ENCODE peak calls at places on chromosomes 13 and 19, in nine cellular contexts. One of them, this sample, is unnamed.

GRCh38 chr13:48603375-48603774 is 50.4 kb upstream of the CYSLTR2 start:
- DNase-seq in breast epithelium: no peak
- DNase-seq in adrenal gland: no peak
- DNase-seq in transverse colon: no peak
- DNase-seq in lower leg skin: no peak
- DNase-seq in ovary: no peak
- DNase-seq in esophagus squamous epithelium: no peak
- DNase-seq in heart left ventricle: no peak
- DNase-seq in A549: no peak
- DNase-seq in this sample: no peak

GRCh38 chr13:59477011-59477410 is 686.7 kb downstream of the DIAPH3 start:
- DNase-seq in breast epithelium: no peak
- DNase-seq in adrenal gland: no peak
- DNase-seq in transverse colon: no peak
- DNase-seq in lower leg skin: no peak
- DNase-seq in ovary: no peak
- DNase-seq in esophagus squamous epithelium: no peak
- DNase-seq in heart left ventricle: no peak
- DNase-seq in A549: peak
- DNase-seq in this sample: no peak

GRCh38 chr19:7981661-7982060 is 23.8 kb downstream of the ELAVL1 start:
- DNase-seq in breast epithelium: no peak
- DNase-seq in adrenal gland: no peak
- DNase-seq in transverse colon: no peak
- DNase-seq in lower leg skin: no peak
- DNase-seq in ovary: no peak
- DNase-seq in esophagus squamous epithelium: no peak
- DNase-seq in heart left ventricle: no peak
- DNase-seq in A549: no peak
- DNase-seq in this sample: no peak

GRCh38 chr13:39370554-39370953 is 232.4 kb downstream of the LHFPL6 start:
- DNase-seq in breast epithelium: no peak
- DNase-seq in adrenal gland: no peak
- DNase-seq in transverse colon: no peak
- DNase-seq in lower leg skin: no peak
- DNase-seq in ovary: no peak
- DNase-seq in esophagus squamous epithelium: no peak
- DNase-seq in heart left ventricle: no peak
- DNase-seq in A549: no peak
- DNase-seq in this sample: no peak

GRCh38 chr19:51448011-51448744 is 10.1 kb downstream of the SIGLEC8 start:
- DNase-seq in breast epithelium: no peak
- DNase-seq in adrenal gland: no peak
- DNase-seq in transverse colon: no peak
- DNase-seq in lower leg skin: no peak
- DNase-seq in ovary: no peak
- DNase-seq in esophagus squamous epithelium: no peak
- DNase-seq in heart left ventricle: no peak
- DNase-seq in A549: no peak
- DNase-seq in this sample: no peak

GRCh38 chr13:95275322-95276118 is 25.7 kb downstream of the ABCC4 start:
- DNase-seq in breast epithelium: no peak
- DNase-seq in adrenal gland: no peak
- DNase-seq in transverse colon: no peak
- DNase-seq in lower leg skin: no peak
- DNase-seq in ovary: no peak
- DNase-seq in esophagus squamous epithelium: no peak
- DNase-seq in heart left ventricle: no peak
- DNase-seq in A549: no peak
- DNase-seq in this sample: no peak

GRCh38 chr19:41646589-41647204 is 19.8 kb upstream of the CEACAM4 start:
- DNase-seq in breast epithelium: no peak
- DNase-seq in adrenal gland: peak
- DNase-seq in transverse colon: no peak
- DNase-seq in lower leg skin: no peak
- DNase-seq in ovary: no peak
- DNase-seq in esophagus squamous epithelium: no peak
- DNase-seq in heart left ventricle: no peak
- DNase-seq in A549: peak
- DNase-seq in this sample: no peak

GRCh38 chr19:31179471-31179852 is 169.8 kb downstream of the TSHZ3 start:
- DNase-seq in breast epithelium: no peak
- DNase-seq in adrenal gland: no peak
- DNase-seq in transverse colon: no peak
- DNase-seq in lower leg skin: no peak
- DNase-seq in ovary: no peak
- DNase-seq in esophagus squamous epithelium: no peak
- DNase-seq in heart left ventricle: no peak
- DNase-seq in A549: no peak
- DNase-seq in this sample: no peak

GRCh38 chr19:3725640-3726310 is 17.6 kb downstream of the TJP3 start:
- DNase-seq in breast epithelium: peak
- DNase-seq in adrenal gland: no peak
- DNase-seq in transverse colon: peak
- DNase-seq in lower leg skin: no peak
- DNase-seq in ovary: no peak
- DNase-seq in esophagus squamous epithelium: no peak
- DNase-seq in heart left ventricle: no peak
- DNase-seq in A549: no peak
- DNase-seq in this sample: no peak

GRCh38 chr13:23899555-23899954 is 2.3 kb upstream of the C1QTNF9B start:
- DNase-seq in breast epithelium: no peak
- DNase-seq in adrenal gland: peak
- DNase-seq in transverse colon: no peak
- DNase-seq in lower leg skin: no peak
- DNase-seq in ovary: peak
- DNase-seq in esophagus squamous epithelium: no peak
- DNase-seq in heart left ventricle: no peak
- DNase-seq in A549: no peak
- DNase-seq in this sample: no peak

GRCh38 chr19:9875796-9876195 is 40.7 kb downstream of the PIN1 start:
- DNase-seq in breast epithelium: no peak
- DNase-seq in adrenal gland: no peak
- DNase-seq in transverse colon: no peak
- DNase-seq in lower leg skin: no peak
- DNase-seq in ovary: no peak
- DNase-seq in esophagus squamous epithelium: no peak
- DNase-seq in heart left ventricle: no peak
- DNase-seq in A549: no peak
- DNase-seq in this sample: no peak

DNA sequence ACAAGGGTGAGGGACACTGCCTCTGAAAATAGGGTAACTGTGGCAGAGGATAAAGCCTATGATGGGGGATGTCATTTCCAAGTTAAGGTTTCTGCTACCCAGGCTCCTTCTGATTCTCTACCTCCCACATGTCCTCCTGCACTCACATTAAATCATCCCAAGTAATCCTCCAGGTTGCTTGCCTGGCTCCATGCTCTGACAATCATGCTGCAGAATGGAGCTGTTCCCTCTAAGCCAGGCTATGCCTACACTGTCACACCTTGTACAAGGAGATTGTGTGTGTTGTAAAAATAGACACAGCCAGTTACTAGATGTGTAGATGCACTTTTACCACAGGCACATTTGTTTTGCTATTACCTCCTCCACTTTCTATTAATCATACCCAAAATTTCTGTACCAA is 8.0 kb downstream of the ZNF416 start:
- DNase-seq in breast epithelium: no peak
- DNase-seq in adrenal gland: no peak
- DNase-seq in transverse colon: no peak
- DNase-seq in lower leg skin: no peak
- DNase-seq in ovary: no peak
- DNase-seq in esophagus squamous epithelium: no peak
- DNase-seq in heart left ventricle: no peak
- DNase-seq in A549: no peak
- DNase-seq in this sample: no peak
- TF ChIP-seq POLR2A in breast epithelium: no peak
- TF ChIP-seq POLR2A in adrenal gland: no peak
- TF ChIP-seq POLR2A in transverse colon: no peak
- TF ChIP-seq POLR2A in lower leg skin: no peak
- TF ChIP-seq POLR2A in ovary: no peak
- TF ChIP-seq POLR2A in esophagus squamous epithelium: no peak
- TF ChIP-seq POLR2A in heart left ventricle: no peak
- TF ChIP-seq POLR2A in A549: no peak
- TF ChIP-seq POLR2A in this sample: no peak

DNA sequence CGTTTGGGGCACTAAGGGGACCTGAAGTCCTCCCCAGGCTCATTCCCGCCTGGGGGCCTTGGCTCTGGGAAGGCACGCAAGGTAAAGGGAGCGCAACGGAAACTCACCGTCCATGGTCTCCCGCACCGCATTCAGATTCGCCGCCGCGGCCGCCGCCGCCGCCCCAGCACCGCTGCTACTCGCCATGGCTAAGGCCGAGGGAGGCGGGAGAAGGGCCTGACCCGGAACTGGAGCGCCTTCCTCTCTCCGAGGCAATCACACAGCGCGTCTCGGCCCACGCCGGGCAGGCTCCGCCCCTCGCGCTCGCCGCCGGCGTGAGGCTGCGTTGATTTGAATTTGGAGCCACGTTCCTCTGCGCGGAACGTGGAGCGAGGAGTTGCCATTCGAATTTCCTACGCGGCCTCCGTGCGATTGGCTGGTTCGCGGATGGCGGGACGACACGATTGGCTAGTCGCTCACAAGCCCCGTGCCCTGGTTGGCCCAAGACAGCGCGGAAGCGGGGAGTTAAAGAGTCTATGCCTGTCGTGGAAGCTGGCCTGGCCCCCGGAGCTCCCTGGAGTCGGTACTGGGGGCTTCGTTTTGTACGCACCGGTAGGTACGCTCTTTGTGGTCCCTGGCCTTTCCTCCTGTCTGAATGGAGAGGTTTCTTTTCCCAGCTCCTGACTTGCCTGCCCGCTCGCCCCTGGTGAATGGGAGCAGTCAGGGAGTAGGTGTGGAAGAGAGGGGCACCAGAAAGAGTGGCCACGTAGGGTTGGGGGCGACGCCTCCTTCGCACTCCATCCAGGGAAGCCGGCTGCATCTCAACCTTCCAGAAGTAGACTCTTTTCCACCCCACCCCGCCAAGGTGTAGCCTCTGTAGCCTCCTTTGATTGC is at the start of the genes BORA and MZT1:
- DNase-seq in breast epithelium: peak
- DNase-seq in adrenal gland: peak
- DNase-seq in transverse colon: peak
- DNase-seq in lower leg skin: peak
- DNase-seq in ovary: peak
- DNase-seq in esophagus squamous epithelium: peak
- DNase-seq in heart left ventricle: peak
- DNase-seq in A549: peak
- DNase-seq in this sample: peak
- TF ChIP-seq POLR2A in breast epithelium: no peak
- TF ChIP-seq POLR2A in adrenal gland: peak
- TF ChIP-seq POLR2A in transverse colon: peak
- TF ChIP-seq POLR2A in lower leg skin: no peak
- TF ChIP-seq POLR2A in ovary: no peak
- TF ChIP-seq POLR2A in esophagus squamous epithelium: no peak
- TF ChIP-seq POLR2A in heart left ventricle: peak
- TF ChIP-seq POLR2A in A549: peak
- TF ChIP-seq POLR2A in this sample: peak

GRCh38 chr13:75761373-75761772 is 125.2 kb downstream of the LMO7 start:
- DNase-seq in breast epithelium: no peak
- DNase-seq in adrenal gland: no peak
- DNase-seq in transverse colon: no peak
- DNase-seq in lower leg skin: no peak
- DNase-seq in ovary: no peak
- DNase-seq in esophagus squamous epithelium: no peak
- DNase-seq in heart left ventricle: no peak
- DNase-seq in A549: no peak
- DNase-seq in this sample: no peak

GRCh38 chr13:75760182-75760981 is 124.3 kb downstream of the LMO7 start:
- DNase-seq in breast epithelium: no peak
- DNase-seq in adrenal gland: no peak
- DNase-seq in transverse colon: peak
- DNase-seq in lower leg skin: no peak
- DNase-seq in ovary: no peak
- DNase-seq in esophagus squamous epithelium: no peak
- DNase-seq in heart left ventricle: peak
- DNase-seq in A549: peak
- DNase-seq in this sample: no peak

GRCh38 chr13:75763511-75763910 is 127.4 kb downstream of the LMO7 start:
- DNase-seq in breast epithelium: no peak
- DNase-seq in adrenal gland: no peak
- DNase-seq in transverse colon: no peak
- DNase-seq in lower leg skin: no peak
- DNase-seq in ovary: no peak
- DNase-seq in esophagus squamous epithelium: no peak
- DNase-seq in heart left ventricle: no peak
- DNase-seq in A549: no peak
- DNase-seq in this sample: no peak

GRCh38 chr13:75762967-75763366 is 126.8 kb downstream of the LMO7 start:
- DNase-seq in breast epithelium: no peak
- DNase-seq in adrenal gland: no peak
- DNase-seq in transverse colon: no peak
- DNase-seq in lower leg skin: no peak
- DNase-seq in ovary: no peak
- DNase-seq in esophagus squamous epithelium: no peak
- DNase-seq in heart left ventricle: no peak
- DNase-seq in A549: no peak
- DNase-seq in this sample: no peak

DNA sequence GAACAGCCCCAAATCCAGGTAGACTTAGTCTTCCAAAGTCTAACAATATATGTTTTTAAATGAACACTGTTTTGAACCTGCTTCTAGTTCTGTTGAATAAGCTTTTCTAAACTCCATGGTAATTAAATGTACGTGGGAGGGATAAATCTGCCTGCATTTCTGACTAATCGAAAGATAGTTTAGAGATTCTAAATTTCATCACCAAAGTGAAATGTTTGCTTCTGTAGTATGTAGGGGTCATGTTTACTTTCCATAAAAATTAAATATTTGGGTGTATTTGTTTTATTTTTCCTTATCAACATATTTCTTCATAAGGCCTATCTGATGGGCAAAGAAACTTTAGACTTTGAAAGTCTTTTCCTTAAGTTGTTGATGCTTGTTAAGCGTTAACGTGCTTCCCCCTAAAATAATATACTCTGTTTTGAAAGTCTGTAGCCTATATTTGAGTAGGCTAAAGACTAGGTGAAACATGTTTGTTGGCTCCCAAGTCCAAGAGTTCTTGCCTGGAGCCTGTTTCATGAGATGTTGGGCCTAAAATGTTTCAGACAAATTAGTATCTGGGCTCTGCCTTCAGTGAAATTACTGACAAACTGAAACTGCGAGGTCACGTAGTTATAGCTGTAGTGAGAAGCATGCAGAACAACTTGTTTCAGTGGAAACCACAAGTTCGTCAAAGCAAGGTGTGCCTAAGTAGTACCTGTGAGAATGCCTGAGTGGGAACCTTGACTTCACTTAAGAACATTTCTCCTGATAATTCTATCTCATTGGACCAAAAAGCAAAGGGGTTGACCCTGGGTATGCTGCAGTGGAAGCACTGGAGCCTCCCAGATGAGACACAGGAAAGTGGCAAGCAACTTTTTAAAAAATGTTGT is 126.2 kb downstream of the LMO7 start:
- DNase-seq in breast epithelium: no peak
- DNase-seq in adrenal gland: no peak
- DNase-seq in transverse colon: no peak
- DNase-seq in lower leg skin: no peak
- DNase-seq in ovary: no peak
- DNase-seq in esophagus squamous epithelium: no peak
- DNase-seq in heart left ventricle: no peak
- DNase-seq in A549: no peak
- DNase-seq in this sample: no peak
- TF ChIP-seq POLR2A in breast epithelium: no peak
- TF ChIP-seq POLR2A in adrenal gland: no peak
- TF ChIP-seq POLR2A in transverse colon: peak
- TF ChIP-seq POLR2A in lower leg skin: no peak
- TF ChIP-seq POLR2A in ovary: no peak
- TF ChIP-seq POLR2A in esophagus squamous epithelium: no peak
- TF ChIP-seq POLR2A in heart left ventricle: no peak
- TF ChIP-seq POLR2A in A549: no peak
- TF ChIP-seq POLR2A in this sample: no peak

GRCh38 chr19:45446295-45446694 is 21.5 kb upstream of the FOSB start:
- DNase-seq in breast epithelium: no peak
- DNase-seq in adrenal gland: no peak
- DNase-seq in transverse colon: no peak
- DNase-seq in lower leg skin: no peak
- DNase-seq in ovary: no peak
- DNase-seq in esophagus squamous epithelium: no peak
- DNase-seq in heart left ventricle: no peak
- DNase-seq in A549: no peak
- DNase-seq in this sample: no peak
- TF ChIP-seq POLR2A in breast epithelium: no peak
- TF ChIP-seq POLR2A in adrenal gland: no peak
- TF ChIP-seq POLR2A in transverse colon: no peak
- TF ChIP-seq POLR2A in lower leg skin: no peak
- TF ChIP-seq POLR2A in ovary: no peak
- TF ChIP-seq POLR2A in esophagus squamous epithelium: no peak
- TF ChIP-seq POLR2A in heart left ventricle: no peak
- TF ChIP-seq POLR2A in A549: no peak
- TF ChIP-seq POLR2A in this sample: no peak